ENCODE peak calls at places on chromosomes 7 and 10, in ten cellular contexts. E, R, G, D, S, T, X, O, H and U are unnamed samples.
A peak's percentile ranks its signal among the peaks of the same experiment; 100 is the strongest.

GRCh38 chr7:126535176-126535575 is 717.6 kb downstream of the GRM8 start:
- DNase-seq in T (no peak), X (no peak), O (no peak), E (no peak), R (no peak), G (no peak), H (no peak), S (no peak), D (no peak), U (no peak)

GRCh38 chr7:54778696-54779285 is 19.8 kb upstream of the SEC61G start:
- DNase-seq in D (no peak), G (no peak), H (no peak), T (no peak), O (no peak), R (no peak), E (no peak), S (no peak), X (peak; percentile 19), U (no peak)

GRCh38 chr10:125782055-125782454 is 6.4 kb upstream of the MMP21 start:
- DNase-seq in H (no peak), G (no peak), X (no peak), D (no peak), T (no peak), R (no peak), S (no peak), E (no peak), O (no peak), U (peak; percentile 40)

GRCh38 chr10:22280078-22280477 is 36.1 kb upstream of the COMMD3 start:
- DNase-seq in D (no peak), H (no peak), E (no peak), S (no peak), X (no peak), O (peak; percentile 24), T (no peak), R (no peak), G (no peak), U (peak; percentile 80)

GRCh38 chr7:44460325-44460724 is 30.1 kb downstream of the NUDCD3 start:
- DNase-seq in E (peak; percentile 19), G (no peak), S (no peak), X (peak; percentile 30), H (no peak), O (no peak), R (no peak), D (no peak), T (no peak), U (no peak)

GRCh38 chr7:142787034-142787768 is 16.4 kb downstream of the PRSS2 start:
- DNase-seq in D (no peak), T (no peak), G (no peak), O (no peak), X (no peak), S (no peak), E (no peak), H (no peak), R (no peak), U (no peak)

GRCh38 chr7:111029141-111029572 is 61.8 kb upstream of the LRRN3 start:
- DNase-seq in T (no peak), G (no peak), E (no peak), S (no peak), X (no peak), D (no peak), R (no peak), H (no peak), O (no peak), U (no peak)

GRCh38 chr7:50358808-50359207 is 54.3 kb downstream of the IKZF1 start:
- DNase-seq in G (no peak), R (no peak), S (no peak), O (no peak), H (no peak), E (no peak), T (no peak), D (no peak), X (no peak), U (no peak)

GRCh38 chr10:110859947-110860376 is 11.8 kb upstream of the PDCD4 start:
- DNase-seq in D (peak; percentile 87), S (no peak), X (no peak), O (no peak), E (no peak), T (no peak), H (no peak), R (no peak), G (peak; percentile 92), U (peak; percentile 22)

GRCh38 chr7:34825221-34825620 is 167.2 kb downstream of the NPSR1 start:
- DNase-seq in E (no peak), S (no peak), T (no peak), G (no peak), X (no peak), O (no peak), R (no peak), D (no peak), H (no peak), U (no peak)

GRCh38 chr7:34821965-34822558 is 164.0 kb downstream of the NPSR1 start:
- DNase-seq in D (no peak), T (no peak), H (no peak), R (no peak), G (no peak), X (no peak), S (no peak), O (no peak), E (no peak), U (no peak)

DNA sequence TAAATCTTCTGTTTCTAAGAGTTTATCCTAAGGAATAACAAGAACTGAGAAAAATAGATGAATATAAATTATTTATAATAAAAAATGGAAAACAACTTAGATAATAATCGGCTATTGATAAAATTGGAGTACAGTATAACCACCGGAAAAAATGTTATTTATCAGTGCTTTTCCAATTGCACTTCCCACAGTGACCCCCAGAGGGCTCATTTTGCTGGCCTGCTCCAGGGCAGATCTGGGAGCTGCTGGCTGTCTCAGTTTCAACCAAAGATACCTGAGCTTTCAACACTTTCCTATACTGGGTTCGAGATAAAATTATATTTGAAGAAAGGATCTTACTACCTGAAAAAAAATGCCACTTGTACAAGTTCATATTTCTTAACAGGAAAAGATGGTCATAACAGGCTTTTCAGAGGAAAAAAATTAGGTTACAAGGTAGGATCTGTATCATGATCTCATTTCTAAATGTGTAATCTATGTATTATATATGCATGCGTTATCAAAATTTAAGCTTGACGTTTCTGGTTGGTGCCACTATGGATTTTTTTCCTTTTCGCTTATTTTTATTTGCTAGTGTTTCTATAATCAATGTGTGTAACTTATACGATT is 165.7 kb downstream of the NPSR1 start:
- DNase-seq in O (peak; percentile 71), H (peak; percentile 15), G (peak; percentile 67), D (peak; percentile 69), E (peak; percentile 55), X (peak; percentile 25), T (peak; percentile 54), R (peak; percentile 69), S (peak; percentile 75), U (peak; percentile 87)
- TF ChIP-seq CTCF in O (peak; percentile 88), H (peak; percentile 85), G (peak; percentile 96), D (peak; percentile 91), E (peak; percentile 77), X (peak; percentile 85), T (peak; percentile 95), R (peak; percentile 87), S (peak; percentile 93), U (peak; percentile 93)

GRCh38 chr7:149310113-149310836 is 48.3 kb downstream of the ZNF783 start:
- DNase-seq in G (peak; percentile 91), O (no peak), D (peak; percentile 85), E (no peak), X (peak; percentile 85), H (no peak), T (no peak), R (no peak), S (no peak), U (no peak)
- TF ChIP-seq CTCF in G (peak; percentile 72), O (peak; percentile 21), D (peak; percentile 69), E (peak; percentile 46), X (peak; percentile 63), H (peak; percentile 54), T (peak; percentile 61), R (peak; percentile 39), S (peak; percentile 41), U (peak; percentile 80)

GRCh38 chr10:84256510-84257342 is 11.9 kb downstream of the RGR start:
- DNase-seq in G (peak; percentile 39), R (peak; percentile 47), E (peak; percentile 56), D (peak; percentile 67), H (peak; percentile 60), X (peak; percentile 16), O (peak; percentile 84), T (no peak), S (peak; percentile 75), U (peak; percentile 90)
- TF ChIP-seq CTCF in G (peak; percentile 62), R (peak; percentile 45), E (peak; percentile 34), D (peak; percentile 81), H (peak; percentile 60), X (peak; percentile 47), O (peak; percentile 76), T (peak; percentile 70), S (peak; percentile 65), U (peak; percentile 92)

DNA sequence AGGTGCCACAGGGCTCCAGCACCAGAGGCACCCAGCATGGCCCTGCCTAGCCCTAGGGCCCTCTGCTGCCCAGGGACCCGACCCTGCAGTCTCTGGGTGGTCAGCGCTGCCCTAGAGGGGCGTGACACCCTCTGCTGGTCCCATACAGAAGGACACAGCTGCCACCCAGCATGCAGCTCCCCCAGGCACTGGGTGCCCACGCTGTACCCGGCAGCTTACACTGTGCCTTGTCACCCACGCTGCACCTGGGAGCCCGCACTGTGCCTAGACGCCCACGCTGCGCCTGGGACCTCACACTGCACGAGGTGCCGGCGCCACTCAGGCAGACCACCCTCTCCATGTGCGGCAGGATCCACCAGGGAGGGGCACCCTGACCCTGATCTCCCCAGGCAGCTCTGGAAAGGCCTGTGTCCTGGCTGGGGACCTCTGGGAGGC is 55.2 kb downstream of the PWWP2B start:
- DNase-seq in G (no peak), R (no peak), H (peak; percentile 35), T (no peak), X (no peak), E (peak; percentile 30), D (no peak), S (peak; percentile 25), O (no peak), U (peak; percentile 65)
- TF ChIP-seq CTCF in G (no peak), R (no peak), H (peak; percentile 26), T (peak; percentile 30), X (peak; percentile 28), E (peak; percentile 27), D (no peak), S (peak; percentile 8), O (no peak), U (peak; percentile 57)

DNA sequence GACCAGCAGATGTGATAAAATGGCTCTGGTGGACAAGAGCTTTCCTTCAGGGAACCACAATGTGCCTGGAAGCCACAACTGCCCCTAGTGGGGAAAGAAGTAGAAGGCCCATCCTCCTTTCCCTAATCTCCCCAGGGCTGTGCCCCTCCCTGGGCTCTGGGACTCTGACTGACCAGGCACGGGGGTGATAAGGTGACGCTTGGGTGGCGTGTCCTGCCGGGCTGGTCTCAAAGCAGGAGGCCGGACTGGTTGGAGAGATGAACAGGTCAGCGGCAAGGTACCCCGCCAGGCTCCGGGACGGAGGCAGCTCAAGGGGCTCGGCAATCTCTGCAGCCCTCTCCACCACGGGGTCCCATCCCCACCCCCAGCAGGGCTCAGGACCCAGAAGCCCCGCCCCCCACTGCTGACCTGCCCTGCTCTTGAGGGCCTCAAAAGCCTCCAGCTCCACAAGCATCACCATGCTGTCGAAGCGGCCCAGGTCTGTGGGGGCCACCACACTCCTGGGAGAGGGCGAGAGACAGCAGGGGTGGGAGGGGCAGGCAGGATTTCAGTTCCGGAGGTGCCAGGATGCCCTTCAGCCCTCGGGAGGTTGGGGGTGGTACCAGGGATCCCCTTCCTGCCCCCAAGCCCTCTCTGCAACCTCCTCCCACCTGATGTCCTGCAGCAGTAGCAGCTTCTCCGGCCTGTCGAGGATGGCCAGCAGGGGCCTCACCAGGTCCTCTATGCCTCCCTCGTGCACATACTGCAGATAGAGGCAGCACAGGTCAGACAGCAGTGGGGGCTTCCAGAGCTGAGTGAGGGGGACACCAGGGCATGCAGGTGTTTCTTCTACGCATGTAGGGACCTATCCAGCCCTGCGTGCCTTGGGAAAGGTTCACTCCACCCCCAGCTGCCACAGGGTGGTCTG is 12.2 kb downstream of the LZTS2 start:
- DNase-seq in D (peak; percentile 34), H (no peak), R (peak; percentile 66), G (peak; percentile 23), S (no peak), O (peak; percentile 49), T (no peak), X (no peak), E (no peak), U (peak; percentile 81)
- TF ChIP-seq CTCF in D (peak; percentile 41), H (peak; percentile 10), R (peak; percentile 27), G (peak; percentile 51), S (peak; percentile 40), O (peak; percentile 9), T (peak; percentile 50), X (peak; percentile 35), E (no peak), U (peak; percentile 76)